ENCODE peak calls at places on chromosomes 13 and 19, in four cellular contexts. One of them, this sample, is unnamed.

GRCh38 chr13:73449258-73449657 is 390.5 kb downstream of the KLF5 start:
- DNase-seq in HCT116: no peak
- DNase-seq in K562: no peak
- DNase-seq in GM12878: no peak
- DNase-seq in this sample: no peak

GRCh38 chr19:43618921-43619261 is 538 bp downstream of the ZNF428 start:
- DNase-seq in HCT116: no peak
- DNase-seq in K562: no peak
- DNase-seq in GM12878: peak
- DNase-seq in this sample: peak

GRCh38 chr13:49584771-49585182 is 581 bp downstream of the RCBTB1 start:
- DNase-seq in GM12878: no peak
- DNase-seq in HCT116: no peak
- DNase-seq in K562: no peak
- DNase-seq in this sample: no peak

GRCh38 chr19:45496349-45496953 is 396 bp downstream of the RTN2 start:
- DNase-seq in GM12878: no peak
- DNase-seq in K562: peak
- DNase-seq in HCT116: no peak
- DNase-seq in this sample: no peak

GRCh38 chr19:38093587-38093986 is 130.4 kb downstream of the DPF1 start:
- DNase-seq in K562: no peak
- DNase-seq in GM12878: no peak
- DNase-seq in HCT116: no peak
- DNase-seq in this sample: no peak

GRCh38 chr13:58960909-58961308 is 1202.8 kb downstream of the DIAPH3 start:
- DNase-seq in K562: no peak
- DNase-seq in HCT116: no peak
- DNase-seq in GM12878: no peak
- DNase-seq in this sample: peak

GRCh38 chr13:54643863-54644262 is 1615.2 kb downstream of the OLFM4 start:
- DNase-seq in HCT116: no peak
- DNase-seq in K562: no peak
- DNase-seq in GM12878: no peak
- DNase-seq in this sample: no peak

GRCh38 chr19:28142258-28142657 is 1070.7 kb downstream of the UQCRFS1 start:
- DNase-seq in K562: no peak
- DNase-seq in GM12878: no peak
- DNase-seq in HCT116: no peak
- DNase-seq in this sample: no peak

GRCh38 chr13:90622547-90622946 is 724.9 kb upstream of the MIR17HG start:
- DNase-seq in K562: no peak
- DNase-seq in HCT116: no peak
- DNase-seq in GM12878: no peak
- DNase-seq in this sample: no peak

GRCh38 chr13:98184796-98185195 is 7.7 kb upstream of the RNF113B start:
- DNase-seq in HCT116: no peak
- DNase-seq in K562: no peak
- DNase-seq in GM12878: no peak
- DNase-seq in this sample: no peak

GRCh38 chr19:27733551-27734266 is 1479.2 kb downstream of the UQCRFS1 start:
- DNase-seq in GM12878: no peak
- DNase-seq in K562: no peak
- DNase-seq in HCT116: no peak
- DNase-seq in this sample: no peak

GRCh38 chr19:55600336-55601028 is 394 bp downstream of the ZNF524 start:
- DNase-seq in HCT116: no peak
- DNase-seq in K562: no peak
- DNase-seq in GM12878: no peak
- DNase-seq in this sample: no peak

GRCh38 chr13:92802776-92803175 is 423.8 kb upstream of the GPC6 start:
- DNase-seq in K562: no peak
- DNase-seq in HCT116: no peak
- DNase-seq in GM12878: no peak
- DNase-seq in this sample: no peak

GRCh38 chr13:111486801-111487200 is 166.4 kb downstream of the TEX29 start:
- DNase-seq in HCT116: no peak
- DNase-seq in GM12878: no peak
- DNase-seq in K562: no peak
- DNase-seq in this sample: no peak

GRCh38 chr19:43372462-43372861 is 19.0 kb downstream of the CD177 start:
- DNase-seq in K562: no peak
- DNase-seq in GM12878: no peak
- DNase-seq in HCT116: no peak
- DNase-seq in this sample: no peak

GRCh38 chr13:99955747-99956472 is 15.7 kb downstream of the ZIC5 start:
- DNase-seq in K562: no peak
- DNase-seq in HCT116: no peak
- DNase-seq in GM12878: no peak
- DNase-seq in this sample: no peak

GRCh38 chr13:51844862-51845573 is at the start of gene TMEM272:
- DNase-seq in HCT116: peak
- DNase-seq in K562: peak
- DNase-seq in GM12878: no peak
- DNase-seq in this sample: peak

GRCh38 chr13:29520671-29521070 is 74.8 kb downstream of the SLC7A1 start:
- DNase-seq in HCT116: no peak
- DNase-seq in GM12878: no peak
- DNase-seq in K562: no peak
- DNase-seq in this sample: no peak

GRCh38 chr13:65719831-65720230 is 1510.3 kb downstream of the PCDH9 start:
- DNase-seq in GM12878: no peak
- DNase-seq in K562: no peak
- DNase-seq in HCT116: no peak
- DNase-seq in this sample: no peak

GRCh38 chr19:42090687-42091086 is 14.7 kb downstream of the ZNF574 start:
- DNase-seq in HCT116: no peak
- DNase-seq in GM12878: no peak
- DNase-seq in K562: no peak
- DNase-seq in this sample: no peak

GRCh38 chr19:38812841-38813320 is at the start of gene LGALS4:
- DNase-seq in HCT116: no peak
- DNase-seq in K562: no peak
- DNase-seq in GM12878: no peak
- DNase-seq in this sample: no peak

GRCh38 chr19:35288843-35289355 is 3.1 kb upstream of the MAG start:
- DNase-seq in K562: no peak
- DNase-seq in HCT116: no peak
- DNase-seq in GM12878: no peak
- DNase-seq in this sample: no peak

GRCh38 chr19:50331187-50332013 is 2.2 kb upstream of the KCNC3 start:
- DNase-seq in HCT116: no peak
- DNase-seq in K562: no peak
- DNase-seq in GM12878: no peak
- DNase-seq in this sample: no peak

GRCh38 chr19:56107626-56108351 is 13.3 kb downstream of the ZNF787 start:
- DNase-seq in HCT116: no peak
- DNase-seq in K562: no peak
- DNase-seq in GM12878: no peak
- DNase-seq in this sample: no peak

GRCh38 chr13:98533912-98534311 is 43.0 kb downstream of the STK24 start:
- DNase-seq in GM12878: no peak
- DNase-seq in K562: no peak
- DNase-seq in HCT116: no peak
- DNase-seq in this sample: no peak

GRCh38 chr19:16527971-16528521 is 14.2 kb downstream of the CHERP start:
- DNase-seq in HCT116: no peak
- DNase-seq in K562: peak
- DNase-seq in GM12878: no peak
- DNase-seq in this sample: no peak

GRCh38 chr19:46299004-46299509 is 2.2 kb downstream of the HIF3A start:
- DNase-seq in GM12878: no peak
- DNase-seq in K562: no peak
- DNase-seq in HCT116: peak
- DNase-seq in this sample: peak

GRCh38 chr19:2070436-2070827 is 19.4 kb upstream of the MKNK2 start:
- DNase-seq in HCT116: no peak
- DNase-seq in K562: no peak
- DNase-seq in GM12878: no peak
- DNase-seq in this sample: no peak
- TF ChIP-seq REST in HCT116: no peak
- TF ChIP-seq REST in K562: no peak
- TF ChIP-seq REST in GM12878: no peak
- TF ChIP-seq REST in this sample: no peak

GRCh38 chr19:11382898-11383705 is 1.0 kb downstream of the EPOR start:
- DNase-seq in HCT116: peak
- DNase-seq in K562: peak
- DNase-seq in GM12878: no peak
- DNase-seq in this sample: peak
- TF ChIP-seq ATF3 in HCT116: no peak
- TF ChIP-seq ATF3 in K562: no peak
- TF ChIP-seq ATF3 in GM12878: no peak
- TF ChIP-seq ATF3 in this sample: no peak

DNA sequence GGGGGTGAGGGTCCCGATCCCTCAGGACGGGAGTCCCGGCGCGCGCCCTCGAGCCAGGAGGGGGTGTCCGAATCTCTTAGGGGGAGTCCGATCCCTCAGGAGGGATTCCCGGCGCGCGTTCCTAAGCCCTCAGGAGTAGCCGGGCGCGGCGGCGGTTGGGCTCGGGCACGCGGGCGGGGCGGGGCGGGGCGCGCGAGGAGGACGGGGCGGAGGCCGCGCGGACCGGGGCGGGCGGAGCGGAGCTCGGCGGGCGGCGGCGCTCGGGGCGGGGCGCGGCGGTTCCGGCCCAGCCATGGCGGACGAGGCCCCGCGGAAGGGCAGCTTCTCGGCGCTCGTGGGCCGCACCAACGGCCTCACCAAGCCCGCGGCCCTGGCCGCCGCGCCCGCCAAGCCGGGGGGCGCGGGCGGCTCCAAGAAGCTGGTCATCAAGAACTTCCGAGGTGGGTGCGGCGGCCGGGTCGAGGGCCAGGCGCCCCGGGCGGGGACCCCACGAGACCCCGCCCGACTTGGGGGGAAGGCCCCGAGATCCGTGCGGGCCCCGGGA is at the start of gene CUL4A:
- DNase-seq in GM12878: no peak
- DNase-seq in K562: peak
- DNase-seq in HCT116: peak
- DNase-seq in this sample: peak
- TF ChIP-seq JUND in GM12878: no peak
- TF ChIP-seq JUND in K562: no peak
- TF ChIP-seq JUND in HCT116: no peak
- TF ChIP-seq JUND in this sample: no peak

DNA sequence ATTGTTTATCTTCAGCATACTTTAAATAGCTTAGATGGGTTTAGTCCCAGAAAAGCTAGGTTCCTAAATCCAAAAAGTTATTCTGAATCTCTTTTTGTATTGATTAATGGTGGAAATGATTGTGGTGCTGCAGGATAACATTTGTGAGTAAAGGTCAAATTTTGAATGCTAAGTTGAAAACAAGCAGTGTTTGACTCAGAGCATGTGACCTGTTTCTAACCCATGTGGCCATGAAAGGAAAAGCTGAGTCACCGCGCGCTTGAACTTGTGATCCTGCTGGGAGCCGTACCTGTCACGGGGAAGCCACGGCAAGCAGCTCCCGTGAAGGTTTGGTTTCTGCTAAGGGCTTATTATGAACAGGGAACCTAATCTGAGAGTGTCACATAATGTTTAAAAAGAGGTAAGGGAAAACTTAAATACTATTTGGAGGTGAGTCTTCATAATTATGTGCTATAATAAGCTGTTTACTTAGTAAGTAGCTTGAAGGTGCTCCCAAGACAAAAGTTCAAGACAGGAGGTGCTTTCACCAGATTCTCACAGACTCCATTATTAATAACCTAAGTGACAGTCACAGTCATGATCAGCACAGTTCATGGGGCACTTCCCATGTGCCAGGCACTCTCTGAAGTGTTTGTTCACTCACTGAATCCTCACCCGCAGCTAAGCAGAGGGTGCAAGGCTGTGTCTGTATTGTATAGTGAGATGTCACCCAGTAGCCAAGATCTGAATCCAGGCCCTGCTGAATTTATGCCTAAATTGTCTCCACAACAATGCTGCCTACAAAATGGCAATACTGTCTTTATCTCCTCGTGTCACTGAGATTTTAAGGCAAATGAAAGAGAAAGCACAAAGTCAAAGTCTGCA is 286.5 kb downstream of the MYO16 start:
- DNase-seq in K562: peak
- DNase-seq in HCT116: peak
- DNase-seq in GM12878: peak
- DNase-seq in this sample: peak
- TF ChIP-seq REST in K562: no peak
- TF ChIP-seq REST in HCT116: no peak
- TF ChIP-seq REST in GM12878: no peak
- TF ChIP-seq REST in this sample: no peak

GRCh38 chr19:53991224-53992113 is at the start of gene CACNG6:
- DNase-seq in K562: peak
- DNase-seq in HCT116: no peak
- DNase-seq in GM12878: no peak
- DNase-seq in this sample: no peak
- TF ChIP-seq ATF3 in K562: no peak
- TF ChIP-seq ATF3 in HCT116: no peak
- TF ChIP-seq ATF3 in GM12878: no peak
- TF ChIP-seq ATF3 in this sample: no peak

GRCh38 chr19:47514151-47514868 is 553 bp downstream of the NAPA start:
- DNase-seq in GM12878: no peak
- DNase-seq in HCT116: no peak
- DNase-seq in K562: peak
- DNase-seq in this sample: no peak

GRCh38 chr19:47512948-47513319 is 1.9 kb downstream of the NAPA start:
- DNase-seq in K562: no peak
- DNase-seq in GM12878: no peak
- DNase-seq in HCT116: no peak
- DNase-seq in this sample: no peak

GRCh38 chr19:47518139-47518538 is 3.3 kb upstream of the NAPA start:
- DNase-seq in HCT116: no peak
- DNase-seq in K562: no peak
- DNase-seq in GM12878: peak
- DNase-seq in this sample: no peak

GRCh38 chr19:47512183-47512947 is 2.5 kb downstream of the NAPA start:
- DNase-seq in HCT116: no peak
- DNase-seq in K562: no peak
- DNase-seq in GM12878: no peak
- DNase-seq in this sample: peak

DNA sequence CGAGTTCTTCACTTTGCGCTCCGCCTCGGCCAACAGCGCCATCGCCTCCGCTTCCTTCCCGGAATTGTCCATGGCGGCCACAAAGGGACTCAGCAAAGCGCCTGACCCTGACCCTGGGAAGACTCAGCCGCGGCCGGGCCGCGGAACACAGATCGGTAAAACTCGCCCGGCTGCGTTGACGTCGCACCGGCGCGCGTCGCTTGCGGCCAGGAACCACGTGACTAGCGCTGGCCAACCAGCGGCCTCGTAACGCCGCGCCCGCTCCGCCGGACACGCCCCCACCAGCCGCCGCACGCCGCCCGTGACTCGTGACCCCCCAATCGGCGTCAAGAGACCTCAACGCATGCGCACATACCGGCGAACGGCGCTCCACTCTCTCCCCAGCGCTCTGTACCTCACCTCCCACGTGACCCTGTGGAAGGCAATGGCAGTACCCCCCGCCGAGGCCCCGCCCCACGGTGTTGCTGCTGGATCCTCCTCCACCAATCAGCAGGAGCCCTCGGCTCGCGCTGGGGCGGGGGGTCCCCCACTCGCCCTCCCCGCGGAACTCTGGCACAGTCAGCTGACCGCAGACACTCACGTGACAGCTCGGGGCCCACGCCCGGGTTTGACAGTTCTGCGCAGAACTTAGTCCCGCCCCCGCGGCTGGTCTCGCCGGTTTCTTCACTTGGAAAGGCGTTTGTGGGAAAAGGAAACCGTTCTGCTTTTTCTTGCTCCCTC is at the start of gene NAPA:
- DNase-seq in HCT116: peak
- DNase-seq in K562: peak
- DNase-seq in GM12878: peak
- DNase-seq in this sample: peak
- TF ChIP-seq JUND in HCT116: no peak
- TF ChIP-seq JUND in K562: no peak
- TF ChIP-seq JUND in GM12878: no peak
- TF ChIP-seq JUND in this sample: no peak